ENCODE peak calls at places on chromosomes 1 and 21, in five cellular contexts. One of them, this sample, is unnamed.

GRCh38 chr1:181064030-181064594 is 24.4 kb upstream of the IER5 start:
- DNase-seq in SJCRH30: no peak
- DNase-seq in activated gamma-delta T cell treated with Interleukin-2 at 50 U/mL for 16 hours: no peak
- DNase-seq in activated CD4-positive, CD25-positive, alpha-beta regulatory T cell: no peak
- DNase-seq in activated naive CD4-positive, alpha-beta T cell treated with anti-CD3 and anti-CD28 coated beads, Interleukin-2, amount 50 U/mL, for 16 hours: no peak
- DNase-seq in this sample: no peak

GRCh38 chr1:112706505-112707216 is at the start of gene RHOC:
- DNase-seq in SJCRH30: peak
- DNase-seq in activated gamma-delta T cell treated with Interleukin-2 at 50 U/mL for 16 hours: peak
- DNase-seq in activated CD4-positive, CD25-positive, alpha-beta regulatory T cell: no peak
- DNase-seq in activated naive CD4-positive, alpha-beta T cell treated with anti-CD3 and anti-CD28 coated beads, Interleukin-2, amount 50 U/mL, for 16 hours: no peak
- DNase-seq in this sample: no peak

GRCh38 chr21:33078907-33079582 is 9.1 kb downstream of the OLIG1 start:
- DNase-seq in SJCRH30: peak
- DNase-seq in activated gamma-delta T cell treated with Interleukin-2 at 50 U/mL for 16 hours: peak
- DNase-seq in activated CD4-positive, CD25-positive, alpha-beta regulatory T cell: no peak
- DNase-seq in activated naive CD4-positive, alpha-beta T cell treated with anti-CD3 and anti-CD28 coated beads, Interleukin-2, amount 50 U/mL, for 16 hours: no peak
- DNase-seq in this sample: no peak

GRCh38 chr1:178371999-178372398 is 124.8 kb downstream of the CLEC20A start:
- DNase-seq in SJCRH30: no peak
- DNase-seq in activated gamma-delta T cell treated with Interleukin-2 at 50 U/mL for 16 hours: no peak
- DNase-seq in activated CD4-positive, CD25-positive, alpha-beta regulatory T cell: no peak
- DNase-seq in activated naive CD4-positive, alpha-beta T cell treated with anti-CD3 and anti-CD28 coated beads, Interleukin-2, amount 50 U/mL, for 16 hours: no peak
- DNase-seq in this sample: no peak

GRCh38 chr1:54069792-54070548 is 16.6 kb downstream of the TCEANC2 start:
- DNase-seq in SJCRH30: peak
- DNase-seq in activated gamma-delta T cell treated with Interleukin-2 at 50 U/mL for 16 hours: no peak
- DNase-seq in activated CD4-positive, CD25-positive, alpha-beta regulatory T cell: no peak
- DNase-seq in activated naive CD4-positive, alpha-beta T cell treated with anti-CD3 and anti-CD28 coated beads, Interleukin-2, amount 50 U/mL, for 16 hours: no peak
- DNase-seq in this sample: no peak

GRCh38 chr1:236142358-236143103 is at the start of gene GPR137B:
- DNase-seq in SJCRH30: peak
- DNase-seq in activated gamma-delta T cell treated with Interleukin-2 at 50 U/mL for 16 hours: peak
- DNase-seq in activated CD4-positive, CD25-positive, alpha-beta regulatory T cell: peak
- DNase-seq in activated naive CD4-positive, alpha-beta T cell treated with anti-CD3 and anti-CD28 coated beads, Interleukin-2, amount 50 U/mL, for 16 hours: peak
- DNase-seq in this sample: no peak

GRCh38 chr1:235513495-235514366 is 9.5 kb upstream of the B3GALNT2 start:
- DNase-seq in SJCRH30: peak
- DNase-seq in activated gamma-delta T cell treated with Interleukin-2 at 50 U/mL for 16 hours: peak
- DNase-seq in activated CD4-positive, CD25-positive, alpha-beta regulatory T cell: no peak
- DNase-seq in activated naive CD4-positive, alpha-beta T cell treated with anti-CD3 and anti-CD28 coated beads, Interleukin-2, amount 50 U/mL, for 16 hours: no peak
- DNase-seq in this sample: peak

GRCh38 chr1:247906504-247907047 is 11.2 kb downstream of the OR2W3 start:
- DNase-seq in SJCRH30: no peak
- DNase-seq in activated gamma-delta T cell treated with Interleukin-2 at 50 U/mL for 16 hours: no peak
- DNase-seq in activated CD4-positive, CD25-positive, alpha-beta regulatory T cell: no peak
- DNase-seq in activated naive CD4-positive, alpha-beta T cell treated with anti-CD3 and anti-CD28 coated beads, Interleukin-2, amount 50 U/mL, for 16 hours: peak
- DNase-seq in this sample: peak

GRCh38 chr1:46983416-46983815 is 40.1 kb upstream of the CYP4X1 start:
- DNase-seq in SJCRH30: no peak
- DNase-seq in activated gamma-delta T cell treated with Interleukin-2 at 50 U/mL for 16 hours: no peak
- DNase-seq in activated CD4-positive, CD25-positive, alpha-beta regulatory T cell: no peak
- DNase-seq in activated naive CD4-positive, alpha-beta T cell treated with anti-CD3 and anti-CD28 coated beads, Interleukin-2, amount 50 U/mL, for 16 hours: no peak
- DNase-seq in this sample: no peak

GRCh38 chr1:207740224-207740623 is 11.6 kb upstream of the CD46 start:
- DNase-seq in SJCRH30: no peak
- DNase-seq in activated gamma-delta T cell treated with Interleukin-2 at 50 U/mL for 16 hours: no peak
- DNase-seq in activated CD4-positive, CD25-positive, alpha-beta regulatory T cell: no peak
- DNase-seq in activated naive CD4-positive, alpha-beta T cell treated with anti-CD3 and anti-CD28 coated beads, Interleukin-2, amount 50 U/mL, for 16 hours: no peak
- DNase-seq in this sample: no peak

GRCh38 chr1:114756949-114757454 is 782 bp downstream of the CSDE1 start:
- DNase-seq in SJCRH30: peak
- DNase-seq in activated gamma-delta T cell treated with Interleukin-2 at 50 U/mL for 16 hours: no peak
- DNase-seq in activated CD4-positive, CD25-positive, alpha-beta regulatory T cell: no peak
- DNase-seq in activated naive CD4-positive, alpha-beta T cell treated with anti-CD3 and anti-CD28 coated beads, Interleukin-2, amount 50 U/mL, for 16 hours: peak
- DNase-seq in this sample: no peak

GRCh38 chr1:174413632-174414031 is 34.1 kb upstream of the GPR52 start:
- DNase-seq in SJCRH30: no peak
- DNase-seq in activated gamma-delta T cell treated with Interleukin-2 at 50 U/mL for 16 hours: no peak
- DNase-seq in activated CD4-positive, CD25-positive, alpha-beta regulatory T cell: no peak
- DNase-seq in activated naive CD4-positive, alpha-beta T cell treated with anti-CD3 and anti-CD28 coated beads, Interleukin-2, amount 50 U/mL, for 16 hours: no peak
- DNase-seq in this sample: no peak

GRCh38 chr1:117616967-117617366 is 11.1 kb downstream of the TENT5C start:
- DNase-seq in SJCRH30: no peak
- DNase-seq in activated gamma-delta T cell treated with Interleukin-2 at 50 U/mL for 16 hours: no peak
- DNase-seq in activated CD4-positive, CD25-positive, alpha-beta regulatory T cell: no peak
- DNase-seq in activated naive CD4-positive, alpha-beta T cell treated with anti-CD3 and anti-CD28 coated beads, Interleukin-2, amount 50 U/mL, for 16 hours: no peak
- DNase-seq in this sample: no peak

GRCh38 chr1:15933684-15934083 is 42.2 kb downstream of the ZBTB17 start:
- DNase-seq in SJCRH30: no peak
- DNase-seq in activated gamma-delta T cell treated with Interleukin-2 at 50 U/mL for 16 hours: no peak
- DNase-seq in activated CD4-positive, CD25-positive, alpha-beta regulatory T cell: no peak
- DNase-seq in activated naive CD4-positive, alpha-beta T cell treated with anti-CD3 and anti-CD28 coated beads, Interleukin-2, amount 50 U/mL, for 16 hours: no peak
- DNase-seq in this sample: no peak

GRCh38 chr1:12147116-12147753 is 19.6 kb upstream of the TNFRSF1B start:
- DNase-seq in SJCRH30: no peak
- DNase-seq in activated gamma-delta T cell treated with Interleukin-2 at 50 U/mL for 16 hours: no peak
- DNase-seq in activated CD4-positive, CD25-positive, alpha-beta regulatory T cell: no peak
- DNase-seq in activated naive CD4-positive, alpha-beta T cell treated with anti-CD3 and anti-CD28 coated beads, Interleukin-2, amount 50 U/mL, for 16 hours: no peak
- DNase-seq in this sample: no peak

GRCh38 chr1:197200468-197200899 is 54.0 kb upstream of the ASPM start:
- DNase-seq in SJCRH30: no peak
- DNase-seq in activated gamma-delta T cell treated with Interleukin-2 at 50 U/mL for 16 hours: no peak
- DNase-seq in activated CD4-positive, CD25-positive, alpha-beta regulatory T cell: no peak
- DNase-seq in activated naive CD4-positive, alpha-beta T cell treated with anti-CD3 and anti-CD28 coated beads, Interleukin-2, amount 50 U/mL, for 16 hours: no peak
- DNase-seq in this sample: no peak

GRCh38 chr1:178311164-178311563 is 185.6 kb downstream of the CLEC20A start:
- DNase-seq in SJCRH30: no peak
- DNase-seq in activated gamma-delta T cell treated with Interleukin-2 at 50 U/mL for 16 hours: no peak
- DNase-seq in activated CD4-positive, CD25-positive, alpha-beta regulatory T cell: no peak
- DNase-seq in activated naive CD4-positive, alpha-beta T cell treated with anti-CD3 and anti-CD28 coated beads, Interleukin-2, amount 50 U/mL, for 16 hours: no peak
- DNase-seq in this sample: no peak

GRCh38 chr1:26405281-26405915 is 5.2 kb upstream of the LIN28A start:
- DNase-seq in SJCRH30: peak
- DNase-seq in activated gamma-delta T cell treated with Interleukin-2 at 50 U/mL for 16 hours: no peak
- DNase-seq in activated CD4-positive, CD25-positive, alpha-beta regulatory T cell: no peak
- DNase-seq in activated naive CD4-positive, alpha-beta T cell treated with anti-CD3 and anti-CD28 coated beads, Interleukin-2, amount 50 U/mL, for 16 hours: no peak
- DNase-seq in this sample: no peak

GRCh38 chr1:22385537-22385936 is 66.1 kb upstream of the ZBTB40 start:
- DNase-seq in SJCRH30: no peak
- DNase-seq in activated gamma-delta T cell treated with Interleukin-2 at 50 U/mL for 16 hours: no peak
- DNase-seq in activated CD4-positive, CD25-positive, alpha-beta regulatory T cell: no peak
- DNase-seq in activated naive CD4-positive, alpha-beta T cell treated with anti-CD3 and anti-CD28 coated beads, Interleukin-2, amount 50 U/mL, for 16 hours: no peak
- DNase-seq in this sample: no peak

GRCh38 chr21:26307640-26308039 is 137.1 kb upstream of the APP start:
- DNase-seq in SJCRH30: no peak
- DNase-seq in activated gamma-delta T cell treated with Interleukin-2 at 50 U/mL for 16 hours: no peak
- DNase-seq in activated CD4-positive, CD25-positive, alpha-beta regulatory T cell: no peak
- DNase-seq in activated naive CD4-positive, alpha-beta T cell treated with anti-CD3 and anti-CD28 coated beads, Interleukin-2, amount 50 U/mL, for 16 hours: no peak
- DNase-seq in this sample: no peak

GRCh38 chr1:234861761-234862160 is 251.8 kb upstream of the IRF2BP2 start:
- DNase-seq in SJCRH30: no peak
- DNase-seq in activated gamma-delta T cell treated with Interleukin-2 at 50 U/mL for 16 hours: no peak
- DNase-seq in activated CD4-positive, CD25-positive, alpha-beta regulatory T cell: no peak
- DNase-seq in activated naive CD4-positive, alpha-beta T cell treated with anti-CD3 and anti-CD28 coated beads, Interleukin-2, amount 50 U/mL, for 16 hours: no peak
- DNase-seq in this sample: peak

GRCh38 chr1:84835169-84835568 is 57.8 kb downstream of the LPAR3 start:
- DNase-seq in SJCRH30: no peak
- DNase-seq in activated gamma-delta T cell treated with Interleukin-2 at 50 U/mL for 16 hours: no peak
- DNase-seq in activated CD4-positive, CD25-positive, alpha-beta regulatory T cell: no peak
- DNase-seq in activated naive CD4-positive, alpha-beta T cell treated with anti-CD3 and anti-CD28 coated beads, Interleukin-2, amount 50 U/mL, for 16 hours: no peak
- DNase-seq in this sample: no peak